ENCODE peak calls at places on chromosomes 13 and 19, in ten cellular contexts. U, O, I, Z, Q, L, M, G, W and E are unnamed samples.

GRCh38 chr19:35090160-35090794 is 25.3 kb upstream of the FXYD3 start:
- DNase-seq in U (no peak), O (peak), I (peak), Z (peak), Q (peak), L (no peak), M (peak), G (peak), W (peak), E (peak)

GRCh38 chr19:12065100-12065538 is 588 bp downstream of the ZNF844 start:
- DNase-seq in U (no peak), O (peak), I (no peak), Z (peak), Q (peak), L (peak), M (no peak), G (peak), W (peak), E (peak)

GRCh38 chr19:42407816-42408175 is 17.7 kb upstream of the CNFN start:
- DNase-seq in U (no peak), O (no peak), I (no peak), Z (no peak), Q (no peak), L (no peak), M (no peak), G (no peak), W (no peak), E (no peak)

GRCh38 chr19:40466219-40467006 is at the start of gene SPTBN4:
- DNase-seq in U (no peak), O (peak), I (no peak), Z (peak), Q (no peak), L (peak), M (no peak), G (peak), W (no peak), E (no peak)

GRCh38 chr19:54648129-54648528 is 14.7 kb upstream of the LILRB4 start:
- DNase-seq in U (no peak), O (no peak), I (no peak), Z (no peak), Q (no peak), L (no peak), M (no peak), G (no peak), W (no peak), E (no peak)

GRCh38 chr13:44142911-44143665 is 230.5 kb upstream of the SERP2 start:
- DNase-seq in U (no peak), O (peak), I (no peak), Z (peak), Q (no peak), L (no peak), M (no peak), G (no peak), W (no peak), E (peak)

GRCh38 chr19:4639531-4640246 is 373 bp downstream of the TNFAIP8L1 start:
- DNase-seq in U (no peak), O (peak), I (no peak), Z (no peak), Q (peak), L (no peak), M (peak), G (no peak), W (no peak), E (no peak)

GRCh38 chr19:1074512-1075283 is 7.7 kb downstream of the ARHGAP45 start:
- DNase-seq in U (no peak), O (no peak), I (no peak), Z (no peak), Q (no peak), L (peak), M (peak), G (peak), W (no peak), E (peak)

GRCh38 chr13:61766667-61767058 is 351.0 kb upstream of the PCDH20 start:
- DNase-seq in U (no peak), O (no peak), I (no peak), Z (no peak), Q (no peak), L (no peak), M (no peak), G (no peak), W (no peak), E (no peak)

GRCh38 chr13:41488124-41488523 is 30.8 kb downstream of the RGCC start:
- DNase-seq in U (no peak), O (no peak), I (no peak), Z (no peak), Q (no peak), L (no peak), M (no peak), G (no peak), W (no peak), E (no peak)
- H3K4me3 ChIP-seq in U (no peak), O (no peak), I (no peak), Z (no peak), Q (no peak), L (no peak), M (no peak), G (no peak), W (no peak), E (no peak)

GRCh38 chr13:111048387-111048786 is 66.7 kb upstream of the ARHGEF7 start:
- DNase-seq in U (no peak), O (no peak), I (no peak), Z (no peak), Q (no peak), L (no peak), M (no peak), G (no peak), W (no peak), E (no peak)
- H3K4me3 ChIP-seq in U (no peak), O (no peak), I (no peak), Z (no peak), Q (no peak), L (no peak), M (no peak), G (no peak), W (no peak), E (no peak)

DNA sequence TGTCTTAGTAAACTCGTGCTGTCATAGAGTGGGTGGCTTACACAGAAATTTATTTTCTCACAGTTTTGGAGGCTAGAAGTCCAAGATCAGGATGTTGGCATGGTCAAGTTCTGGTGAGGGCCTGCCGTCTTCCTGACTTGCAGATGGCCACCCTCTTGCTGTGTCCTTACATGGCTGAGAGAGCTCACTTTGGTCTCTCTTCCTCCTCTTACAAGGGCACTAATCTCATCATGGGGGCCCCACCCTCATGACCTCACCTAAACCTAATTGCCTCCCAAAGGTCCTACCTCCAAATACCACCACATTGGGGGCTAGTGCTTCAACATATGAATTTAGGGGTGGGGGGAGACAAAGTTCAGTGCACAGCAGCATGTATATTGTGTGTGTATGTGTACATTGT is 14.3 kb upstream of the GPR18 start:
- DNase-seq in U (no peak), O (no peak), I (no peak), Z (no peak), Q (no peak), L (no peak), M (no peak), G (no peak), W (no peak), E (no peak)
- H3K4me3 ChIP-seq in U (no peak), O (no peak), I (no peak), Z (no peak), Q (no peak), L (no peak), M (no peak), G (no peak), W (no peak), E (no peak)

GRCh38 chr19:2540646-2541454 is 64.9 kb downstream of the GADD45B start:
- DNase-seq in U (peak), O (peak), I (peak), Z (peak), Q (peak), L (peak), M (no peak), G (peak), W (peak), E (peak)
- H3K4me3 ChIP-seq in U (peak), O (peak), I (peak), Z (peak), Q (peak), L (peak), M (peak), G (peak), W (peak), E (peak)

DNA sequence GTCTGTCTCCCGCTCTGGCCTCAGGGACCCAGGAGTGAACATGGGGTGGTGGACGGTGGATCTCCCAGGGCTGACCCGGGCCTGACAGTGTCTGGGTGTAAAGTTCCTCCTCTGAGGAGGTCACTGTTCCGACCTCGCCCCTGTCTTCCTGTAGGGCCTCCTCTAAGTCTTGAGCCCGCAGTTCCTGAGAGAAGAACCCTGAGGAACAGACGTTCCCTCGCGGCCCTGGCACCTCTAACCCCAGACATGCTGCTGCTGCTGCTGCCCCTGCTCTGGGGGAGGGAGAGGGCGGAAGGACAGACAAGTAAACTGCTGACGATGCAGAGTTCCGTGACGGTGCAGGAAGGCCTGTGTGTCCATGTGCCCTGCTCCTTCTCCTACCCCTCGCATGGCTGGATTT is at the start of gene SIGLEC9:
- DNase-seq in U (no peak), O (no peak), I (no peak), Z (no peak), Q (no peak), L (peak), M (no peak), G (peak), W (no peak), E (no peak)
- H3K4me3 ChIP-seq in U (no peak), O (no peak), I (no peak), Z (no peak), Q (no peak), L (peak), M (no peak), G (peak), W (no peak), E (no peak)

DNA sequence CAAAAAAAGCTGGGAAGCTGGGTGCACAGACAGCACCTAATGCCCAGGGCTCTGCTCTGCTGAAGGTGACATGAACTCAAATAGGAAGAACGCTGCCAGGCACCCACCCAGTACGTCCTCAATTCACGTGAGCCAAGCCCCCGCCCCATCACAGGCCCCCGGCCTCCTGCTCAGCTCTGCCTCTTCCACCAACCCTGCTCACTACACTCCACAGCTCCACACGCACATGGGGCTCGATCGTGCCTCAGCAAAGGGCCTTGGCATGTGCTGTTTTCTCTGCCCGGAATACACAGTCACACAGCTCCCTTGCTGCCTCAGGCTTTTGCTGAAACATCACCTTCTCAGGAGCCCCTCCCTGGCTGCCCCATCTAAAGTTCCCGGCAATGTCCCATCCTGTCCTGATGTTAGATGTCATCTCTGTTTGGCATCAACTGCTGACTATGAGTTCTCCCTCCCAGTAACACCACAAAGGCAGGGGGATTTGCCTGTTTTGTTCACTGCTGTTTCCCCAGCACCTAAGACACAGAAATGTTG is 2.3 kb downstream of the ATP13A1 start:
- DNase-seq in U (no peak), O (no peak), I (no peak), Z (no peak), Q (no peak), L (no peak), M (no peak), G (no peak), W (no peak), E (no peak)
- H3K4me3 ChIP-seq in U (no peak), O (no peak), I (peak), Z (peak), Q (no peak), L (peak), M (peak), G (no peak), W (no peak), E (no peak)

GRCh38 chr19:6516018-6516658 is 14.0 kb upstream of the TUBB4A start:
- DNase-seq in U (peak), O (peak), I (peak), Z (peak), Q (peak), L (peak), M (peak), G (peak), W (peak), E (peak)
- H3K4me3 ChIP-seq in U (peak), O (peak), I (peak), Z (peak), Q (peak), L (peak), M (peak), G (peak), W (peak), E (peak)

DNA sequence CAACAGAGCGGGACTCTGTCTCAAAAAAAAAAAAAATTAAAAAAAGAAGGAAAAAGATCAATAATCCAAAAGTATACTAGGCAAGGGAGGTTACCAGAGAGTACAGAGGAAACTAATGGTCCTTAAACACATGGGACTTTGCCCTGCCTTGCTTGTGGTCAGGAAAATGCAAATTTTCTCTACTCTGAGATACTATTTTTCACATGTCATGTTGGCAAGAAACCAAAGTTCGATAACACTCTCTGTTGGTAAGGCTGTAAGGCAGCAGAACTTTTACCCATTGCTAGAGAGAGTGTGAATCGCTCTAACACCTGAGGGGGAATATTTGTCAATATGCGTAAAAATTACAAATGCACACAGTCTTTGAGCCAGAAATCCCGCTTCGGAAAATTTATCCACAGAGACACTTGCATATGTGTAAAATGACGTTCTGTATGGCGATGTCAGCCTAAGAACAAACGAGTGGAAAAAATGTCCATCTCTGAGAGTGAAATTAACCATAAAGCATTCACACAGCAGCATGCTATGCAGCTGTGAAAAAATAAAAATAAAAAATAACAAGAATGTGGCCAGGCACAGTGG is 9.4 kb upstream of the RFX1 start:
- DNase-seq in U (no peak), O (no peak), I (no peak), Z (no peak), Q (no peak), L (no peak), M (no peak), G (no peak), W (no peak), E (no peak)
- H3K4me3 ChIP-seq in U (no peak), O (no peak), I (no peak), Z (no peak), Q (no peak), L (no peak), M (no peak), G (no peak), W (no peak), E (no peak)

DNA sequence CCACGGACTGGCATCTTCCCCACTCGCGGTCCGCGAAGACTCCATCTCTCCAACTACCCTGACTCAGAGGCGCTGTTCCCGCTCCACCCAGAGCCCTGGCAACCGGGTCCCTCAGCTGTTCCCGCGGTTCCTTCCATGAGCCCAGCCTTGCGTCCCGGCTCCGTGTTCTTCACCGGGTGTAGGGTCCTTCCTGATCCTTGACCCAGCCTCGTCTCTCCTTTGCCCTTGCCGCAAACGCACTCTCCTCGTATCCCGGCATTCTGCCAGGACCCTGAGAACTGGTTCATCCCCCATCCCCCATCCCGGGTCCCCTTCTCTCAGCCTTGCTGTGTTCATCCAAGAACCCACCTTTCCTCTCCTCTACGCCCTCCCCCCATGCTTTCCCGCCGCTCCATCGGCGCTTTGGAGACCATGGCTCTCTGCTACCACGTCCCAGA is 705 bp downstream of the ICAM5 start:
- DNase-seq in U (no peak), O (peak), I (no peak), Z (peak), Q (no peak), L (no peak), M (no peak), G (no peak), W (peak), E (peak)
- H3K4me3 ChIP-seq in U (peak), O (peak), I (peak), Z (peak), Q (peak), L (peak), M (peak), G (peak), W (peak), E (peak)